ENCODE peak calls at places on chromosomes 13 and 19, in seven cellular contexts. One of them, this sample, is unnamed. For H3K9me3, the result is how much of the 10 kb centered on the place peaks cover.

GRCh38 chr19:4633140-4633967 is 6.0 kb upstream of the TNFAIP8L1 start:
- DNase-seq in WERI-Rb-1: peak
- DNase-seq in CD4-positive, CD25-positive, alpha-beta regulatory T cell: peak
- DNase-seq in HCT116: peak
- DNase-seq in stomach: peak
- DNase-seq in heart right ventricle: peak
- DNase-seq in colonic mucosa: peak
- DNase-seq in this sample: peak

GRCh38 chr19:39941151-39941550 is 6.7 kb upstream of the FCGBP start:
- DNase-seq in WERI-Rb-1: no peak
- DNase-seq in CD4-positive, CD25-positive, alpha-beta regulatory T cell: no peak
- DNase-seq in HCT116: no peak
- DNase-seq in stomach: peak
- DNase-seq in heart right ventricle: no peak
- DNase-seq in colonic mucosa: no peak
- DNase-seq in this sample: no peak

GRCh38 chr13:108915095-108915633 is 285.8 kb downstream of the MYO16 start:
- DNase-seq in WERI-Rb-1: no peak
- DNase-seq in CD4-positive, CD25-positive, alpha-beta regulatory T cell: no peak
- DNase-seq in HCT116: no peak
- DNase-seq in stomach: no peak
- DNase-seq in heart right ventricle: no peak
- DNase-seq in colonic mucosa: no peak
- DNase-seq in this sample: no peak

GRCh38 chr13:20782116-20782708 is 8.5 kb upstream of the EEF1AKMT1 start:
- DNase-seq in WERI-Rb-1: no peak
- DNase-seq in CD4-positive, CD25-positive, alpha-beta regulatory T cell: no peak
- DNase-seq in HCT116: no peak
- DNase-seq in stomach: no peak
- DNase-seq in heart right ventricle: no peak
- DNase-seq in colonic mucosa: no peak
- DNase-seq in this sample: no peak

GRCh38 chr13:20901668-20902437 is 693 bp downstream of the XPO4 start:
- DNase-seq in WERI-Rb-1: peak
- DNase-seq in CD4-positive, CD25-positive, alpha-beta regulatory T cell: no peak
- DNase-seq in HCT116: peak
- DNase-seq in stomach: no peak
- DNase-seq in heart right ventricle: peak
- DNase-seq in colonic mucosa: peak
- DNase-seq in this sample: no peak

GRCh38 chr19:12763100-12763499 is 11.5 kb downstream of the BEST2 start:
- DNase-seq in WERI-Rb-1: no peak
- DNase-seq in CD4-positive, CD25-positive, alpha-beta regulatory T cell: no peak
- DNase-seq in HCT116: no peak
- DNase-seq in stomach: no peak
- DNase-seq in heart right ventricle: peak
- DNase-seq in colonic mucosa: no peak
- DNase-seq in this sample: no peak

GRCh38 chr13:36030670-36031331 is 100.4 kb downstream of the DCLK1 start:
- DNase-seq in WERI-Rb-1: no peak
- DNase-seq in CD4-positive, CD25-positive, alpha-beta regulatory T cell: no peak
- DNase-seq in HCT116: no peak
- DNase-seq in stomach: no peak
- DNase-seq in heart right ventricle: no peak
- DNase-seq in colonic mucosa: no peak
- DNase-seq in this sample: no peak

GRCh38 chr19:46448601-46449000 is 19.9 kb upstream of the PNMA8C start:
- DNase-seq in WERI-Rb-1: no peak
- DNase-seq in CD4-positive, CD25-positive, alpha-beta regulatory T cell: no peak
- DNase-seq in HCT116: no peak
- DNase-seq in stomach: no peak
- DNase-seq in heart right ventricle: no peak
- DNase-seq in colonic mucosa: no peak
- DNase-seq in this sample: no peak

GRCh38 chr13:111177081-111177711 is 62.1 kb downstream of the ARHGEF7 start:
- DNase-seq in WERI-Rb-1: no peak
- DNase-seq in CD4-positive, CD25-positive, alpha-beta regulatory T cell: peak
- DNase-seq in HCT116: no peak
- DNase-seq in stomach: peak
- DNase-seq in heart right ventricle: peak
- DNase-seq in colonic mucosa: no peak
- DNase-seq in this sample: peak

GRCh38 chr13:34025746-34026145 is 207.8 kb downstream of the RFC3 start:
- DNase-seq in WERI-Rb-1: no peak
- DNase-seq in CD4-positive, CD25-positive, alpha-beta regulatory T cell: no peak
- DNase-seq in HCT116: no peak
- DNase-seq in stomach: no peak
- DNase-seq in heart right ventricle: no peak
- DNase-seq in colonic mucosa: no peak
- DNase-seq in this sample: peak

GRCh38 chr13:48189122-48189521 is 43.9 kb upstream of the ITM2B start:
- DNase-seq in WERI-Rb-1: no peak
- DNase-seq in CD4-positive, CD25-positive, alpha-beta regulatory T cell: no peak
- DNase-seq in HCT116: no peak
- DNase-seq in stomach: no peak
- DNase-seq in heart right ventricle: no peak
- DNase-seq in colonic mucosa: no peak
- DNase-seq in this sample: no peak

GRCh38 chr19:15199219-15199651 is 1.6 kb downstream of the NOTCH3 start:
- DNase-seq in WERI-Rb-1: no peak
- DNase-seq in CD4-positive, CD25-positive, alpha-beta regulatory T cell: no peak
- DNase-seq in HCT116: no peak
- DNase-seq in stomach: no peak
- DNase-seq in heart right ventricle: no peak
- DNase-seq in colonic mucosa: no peak
- DNase-seq in this sample: no peak
- H3K4me3 ChIP-seq in WERI-Rb-1: no peak
- H3K4me3 ChIP-seq in CD4-positive, CD25-positive, alpha-beta regulatory T cell: no peak
- H3K4me3 ChIP-seq in HCT116: no peak
- H3K4me3 ChIP-seq in stomach: peak
- H3K4me3 ChIP-seq in heart right ventricle: peak
- H3K4me3 ChIP-seq in colonic mucosa: no peak
- H3K4me3 ChIP-seq in this sample: peak

GRCh38 chr19:30719189-30719990 is 347.2 kb downstream of the ZNF536 start:
- DNase-seq in WERI-Rb-1: peak
- DNase-seq in CD4-positive, CD25-positive, alpha-beta regulatory T cell: no peak
- DNase-seq in HCT116: no peak
- DNase-seq in stomach: peak
- DNase-seq in heart right ventricle: peak
- DNase-seq in colonic mucosa: peak
- DNase-seq in this sample: peak
- H3K27ac ChIP-seq in WERI-Rb-1: peak
- H3K27ac ChIP-seq in CD4-positive, CD25-positive, alpha-beta regulatory T cell: no peak
- H3K27ac ChIP-seq in HCT116: no peak
- H3K27ac ChIP-seq in stomach: peak
- H3K27ac ChIP-seq in heart right ventricle: peak
- H3K27ac ChIP-seq in colonic mucosa: peak
- H3K27ac ChIP-seq in this sample: peak

GRCh38 chr19:2834294-2834871 is 6.9 kb upstream of the ZNF555 start:
- DNase-seq in WERI-Rb-1: no peak
- DNase-seq in CD4-positive, CD25-positive, alpha-beta regulatory T cell: no peak
- DNase-seq in HCT116: no peak
- DNase-seq in stomach: no peak
- DNase-seq in heart right ventricle: no peak
- DNase-seq in colonic mucosa: no peak
- DNase-seq in this sample: no peak
- H3K9me3 ChIP-seq in WERI-Rb-1: under half
- H3K9me3 ChIP-seq in CD4-positive, CD25-positive, alpha-beta regulatory T cell: half or more
- H3K9me3 ChIP-seq in HCT116: under half
- H3K9me3 ChIP-seq in stomach: half or more
- H3K9me3 ChIP-seq in heart right ventricle: under half
- H3K9me3 ChIP-seq in colonic mucosa: under half
- H3K9me3 ChIP-seq in this sample: under half

DNA sequence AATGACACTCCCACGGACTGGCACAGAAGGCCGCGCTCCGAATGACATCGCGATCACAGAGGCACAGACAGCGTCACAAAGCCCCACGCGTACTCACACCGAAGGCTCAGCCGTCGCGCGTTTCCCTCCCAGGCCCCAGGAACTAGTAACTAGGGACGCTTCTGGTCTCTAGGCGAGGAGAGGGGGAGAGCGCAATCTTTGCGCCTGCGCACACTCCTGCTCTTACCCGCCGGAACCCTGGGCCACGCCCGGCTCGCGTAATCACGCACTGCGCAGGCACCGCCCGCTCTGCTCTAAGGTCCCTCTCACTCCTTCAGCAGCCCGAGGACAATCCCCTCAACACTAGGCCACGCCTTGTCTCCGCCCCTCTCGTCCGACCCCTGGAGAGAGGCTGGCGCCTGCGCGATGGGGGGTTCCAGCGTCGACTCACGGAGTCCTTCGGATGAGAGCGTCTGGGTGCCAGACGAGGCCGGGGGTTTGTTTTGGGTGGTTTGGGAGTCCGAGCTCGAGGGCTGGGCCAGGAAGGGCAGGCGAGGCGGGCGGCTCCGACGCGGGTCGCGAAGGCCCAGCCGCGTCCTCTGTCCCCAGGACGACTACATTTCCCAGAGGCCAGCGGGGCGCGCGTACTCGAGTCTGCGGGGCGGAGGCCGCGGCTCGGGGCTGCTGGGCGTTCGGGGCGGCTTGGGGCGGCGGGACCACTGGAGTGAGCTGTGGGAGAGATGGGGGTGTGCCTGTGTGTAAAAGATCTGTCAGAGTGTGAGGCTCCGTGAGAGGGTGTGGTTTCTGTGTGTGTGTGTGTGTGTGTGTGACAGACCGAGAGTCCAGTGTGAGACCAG is at the start of gene ZNF471:
- DNase-seq in WERI-Rb-1: peak
- DNase-seq in CD4-positive, CD25-positive, alpha-beta regulatory T cell: peak
- DNase-seq in HCT116: no peak
- DNase-seq in stomach: peak
- DNase-seq in heart right ventricle: peak
- DNase-seq in colonic mucosa: peak
- DNase-seq in this sample: peak
- H3K4me3 ChIP-seq in WERI-Rb-1: peak
- H3K4me3 ChIP-seq in CD4-positive, CD25-positive, alpha-beta regulatory T cell: peak
- H3K4me3 ChIP-seq in HCT116: no peak
- H3K4me3 ChIP-seq in stomach: peak
- H3K4me3 ChIP-seq in heart right ventricle: peak
- H3K4me3 ChIP-seq in colonic mucosa: peak
- H3K4me3 ChIP-seq in this sample: no peak

This sample was measured in SJSA1.